ENCODE peak calls at places on chromosomes 7 and 10, in eight cellular contexts. J is H9, B is AG04450, Q is iPS DF 6.9, G is IMR-90, V is left lung, S is aorta, O is substantia nigra. P is an unnamed sample.

GRCh38 chr7:137169282-137169698 is 174.2 kb downstream of the PTN start:
- DNase-seq in Q (peak; percentile 71), V (no peak), G (peak; percentile 85), S (no peak), B (peak; percentile 55), J (peak; percentile 83), O (peak; percentile 36), P (peak; percentile 10)

GRCh38 chr10:80356563-80356999 is at the start of the genes DYDC1 and DYDC2:
- DNase-seq in B (no peak), G (no peak), S (peak; percentile 77), J (peak; percentile 94), Q (peak; percentile 54), O (no peak), V (peak; percentile 52), P (no peak)

GRCh38 chr10:1712314-1712713 is 25.0 kb downstream of the ADARB2 start:
- DNase-seq in J (no peak), V (no peak), G (no peak), O (no peak), Q (no peak), S (no peak), B (no peak), P (no peak)

GRCh38 chr10:101938316-101939272 is 95.0 kb upstream of the KCNIP2 start:
- DNase-seq in B (peak; percentile 82), S (no peak), G (peak; percentile 93), Q (no peak), O (no peak), V (no peak), J (no peak), P (peak; percentile 29)

GRCh38 chr7:37758467-37758866 is 74.9 kb downstream of the GPR141 start:
- DNase-seq in J (no peak), O (no peak), V (no peak), B (no peak), Q (no peak), S (no peak), G (no peak), P (no peak)

GRCh38 chr10:113756940-113757543 is 5.6 kb downstream of the PLEKHS1 start:
- DNase-seq in B (no peak), V (no peak), S (no peak), J (no peak), G (no peak), Q (no peak), O (no peak), P (no peak)

GRCh38 chr10:47451275-47451997 is 32.5 kb downstream of the ANXA8 start:
- DNase-seq in J (peak; percentile 22), V (no peak), G (no peak), Q (no peak), S (peak; percentile 70), B (no peak), O (no peak), P (no peak)

GRCh38 chr10:117249493-117250093 is 8.7 kb downstream of the SLC18A2 start:
- DNase-seq in V (no peak), J (no peak), B (no peak), Q (no peak), G (no peak), O (no peak), S (no peak), P (no peak)

GRCh38 chr10:43160067-43160918 is 22.0 kb downstream of the CSGALNACT2 start:
- DNase-seq in O (no peak), Q (no peak), B (no peak), J (no peak), V (no peak), S (no peak), G (peak; percentile 90), P (peak; percentile 46)

GRCh38 chr7:816751-817671 is 15.3 kb upstream of the SUN1 start:
- DNase-seq in O (no peak), G (no peak), Q (no peak), J (no peak), S (peak; percentile 78), B (no peak), V (no peak), P (no peak)

GRCh38 chr10:122494833-122495232 is 33.5 kb downstream of the HTRA1 start:
- DNase-seq in G (peak; percentile 75), Q (no peak), O (peak; percentile 32), J (no peak), B (peak; percentile 24), V (no peak), S (peak; percentile 94), P (no peak)

GRCh38 chr10:122497241-122497640 is 35.9 kb downstream of the HTRA1 start:
- DNase-seq in G (no peak), Q (no peak), B (no peak), S (no peak), O (no peak), V (no peak), J (no peak), P (no peak)

GRCh38 chr10:122494173-122494820 is 32.9 kb downstream of the HTRA1 start:
- DNase-seq in V (no peak), O (no peak), B (no peak), Q (no peak), S (no peak), G (no peak), J (no peak), P (no peak)

GRCh38 chr10:122493761-122494160 is 32.4 kb downstream of the HTRA1 start:
- DNase-seq in J (no peak), O (no peak), Q (no peak), S (no peak), G (no peak), B (no peak), V (no peak), P (no peak)

GRCh38 chr10:122495406-122496340 is 34.3 kb downstream of the HTRA1 start:
- DNase-seq in G (no peak), J (no peak), S (no peak), O (no peak), V (peak; percentile 68), Q (no peak), B (no peak), P (no peak)
- H3K27ac ChIP-seq in G (no peak overlapping the region), J (no peak overlapping the region), S (peak overlapping the region; percentile 96), O (peak overlapping the region; percentile 76), V (peak overlapping the region; percentile 11), Q (no peak overlapping the region), B (no peak overlapping the region), P (peak overlapping the region; percentile 84)

DNA sequence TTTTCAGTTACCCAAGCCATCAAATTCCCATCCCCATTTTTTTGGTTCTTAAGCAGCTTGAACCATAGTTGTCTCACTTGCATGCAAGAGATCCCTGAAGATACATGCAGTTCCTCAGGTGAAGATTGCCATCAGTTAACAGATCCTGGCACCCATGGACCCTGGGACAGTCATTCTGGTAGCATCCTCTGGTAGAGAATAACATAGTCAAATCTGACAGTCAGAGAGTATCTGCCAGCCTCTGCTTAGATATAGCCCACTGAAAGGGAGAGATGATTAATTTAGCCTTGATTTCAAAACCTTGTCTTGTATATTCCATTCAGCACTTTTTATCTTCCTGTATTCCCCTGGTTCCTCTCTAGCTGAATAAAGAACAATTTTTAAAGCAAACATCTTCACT is 280.4 kb downstream of the KCNMA1 start:
- DNase-seq in Q (no peak), G (no peak), B (no peak), J (no peak), S (no peak), V (no peak), O (no peak), P (no peak)
- H3K27ac ChIP-seq in Q (no peak overlapping the region), G (peak overlapping the region; percentile 31), B (peak overlapping the region; percentile 62), J (no peak overlapping the region), S (no peak overlapping the region), V (no peak overlapping the region), O (no peak overlapping the region), P (no peak overlapping the region)

DNA sequence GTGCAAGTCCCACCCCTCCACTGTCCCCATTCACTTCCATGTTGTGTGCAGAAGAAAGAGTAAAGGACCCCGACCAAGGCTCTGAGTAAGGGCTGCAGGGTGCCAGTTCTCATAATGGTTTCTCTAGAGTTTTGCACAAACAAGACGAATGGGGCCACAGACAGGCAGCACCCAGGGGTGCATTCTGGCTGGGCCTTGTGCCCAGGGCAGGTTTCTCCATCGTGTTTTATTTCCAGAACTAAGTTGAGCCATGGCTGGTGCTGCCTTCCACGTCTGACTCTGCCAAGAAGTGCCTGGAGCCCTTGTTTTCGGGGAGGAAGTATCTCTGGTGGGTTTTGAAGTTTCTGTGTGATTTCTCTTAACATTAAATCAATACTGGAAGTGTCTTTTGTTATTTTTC is 95.0 kb upstream of the SDK1 start:
- DNase-seq in J (no peak), S (peak; percentile 24), O (no peak), V (no peak), Q (no peak), G (no peak), B (no peak), P (no peak)
- H3K27ac ChIP-seq in J (no peak overlapping the region), S (no peak overlapping the region), O (no peak overlapping the region), V (no peak overlapping the region), Q (no peak overlapping the region), G (no peak overlapping the region), B (no peak overlapping the region), P (no peak overlapping the region)

GRCh38 chr10:94093286-94093905 is 99.7 kb downstream of the PLCE1 start:
- DNase-seq in O (no peak), J (no peak), B (no peak), Q (no peak), G (peak; percentile 42), V (no peak), S (no peak), P (no peak)

GRCh38 chr10:94094540-94094939 is 100.8 kb downstream of the PLCE1 start:
- DNase-seq in G (no peak), O (no peak), V (no peak), B (no peak), S (no peak), J (no peak), Q (no peak), P (no peak)

GRCh38 chr10:94097656-94098055 is 103.9 kb downstream of the PLCE1 start:
- DNase-seq in O (no peak), B (no peak), Q (no peak), J (no peak), G (peak; percentile 23), S (no peak), V (no peak), P (no peak)

GRCh38 chr10:94088926-94089381 is 95.2 kb downstream of the PLCE1 start:
- DNase-seq in G (peak; percentile 70), B (peak; percentile 34), V (no peak), J (no peak), O (no peak), S (no peak), Q (no peak), P (peak; percentile 57)

DNA sequence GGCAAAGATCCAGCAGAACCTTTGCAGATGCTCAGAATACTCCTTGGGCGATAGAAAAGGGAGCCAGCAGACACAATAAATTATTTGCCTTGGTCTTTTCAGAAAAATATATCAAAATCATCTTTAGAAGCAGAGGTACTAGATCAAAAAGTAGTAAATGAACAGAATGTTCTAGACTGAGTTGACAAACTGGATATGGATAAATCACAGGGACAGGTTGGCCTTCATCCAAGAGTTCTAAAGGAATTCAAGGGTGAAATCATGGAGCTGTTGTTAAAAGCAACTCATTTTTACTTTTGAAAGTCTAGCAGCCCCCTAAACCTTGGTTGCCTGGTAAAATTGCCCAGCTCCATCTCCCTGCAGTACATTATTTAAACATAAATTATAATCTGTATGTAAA is 99.1 kb downstream of the PLCE1 start:
- DNase-seq in Q (no peak), B (no peak), S (no peak), O (no peak), V (no peak), G (peak; percentile 25), J (no peak), P (peak; percentile 6)
- H3K27ac ChIP-seq in Q (no peak overlapping the region), B (no peak overlapping the region), S (no peak overlapping the region), O (no peak overlapping the region), V (no peak overlapping the region), G (no peak overlapping the region), J (no peak overlapping the region), P (no peak overlapping the region)

DNA sequence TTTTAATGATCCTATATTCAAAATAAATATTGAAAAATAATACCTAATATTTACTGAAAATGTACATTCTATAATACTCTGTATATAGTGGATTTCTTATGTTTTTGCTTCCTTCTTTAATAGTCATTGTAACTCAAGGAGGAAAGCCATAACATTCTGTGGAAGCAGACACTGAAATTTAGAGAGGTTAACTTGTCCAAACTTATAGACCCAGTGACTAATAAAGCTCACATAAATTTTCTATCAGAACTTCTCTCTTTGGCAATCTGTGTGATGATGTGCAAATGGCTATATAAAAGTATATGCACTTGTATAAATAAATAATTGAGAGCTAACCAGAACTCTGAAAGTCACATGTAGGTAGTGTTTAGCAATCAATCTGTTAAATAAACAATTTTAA is 26.1 kb downstream of the GNAT3 start:
- DNase-seq in Q (no peak), J (no peak), B (no peak), V (no peak), O (no peak), G (peak; percentile 78), S (no peak), P (no peak)
- H3K27ac ChIP-seq in Q (no peak overlapping the region), J (no peak overlapping the region), B (no peak overlapping the region), V (no peak overlapping the region), O (no peak overlapping the region), G (no peak overlapping the region), S (no peak overlapping the region), P (no peak overlapping the region)